ENCODE peak calls at places on chromosome 15, in seven cellular contexts. One of them, this sample, is unnamed.

GRCh38 chr15:88207565-88207964 is 49.0 kb downstream of the NTRK3 start:
- DNase-seq in Caco-2: no peak
- DNase-seq in spleen: no peak
- DNase-seq in AG04450: no peak
- DNase-seq in GM23338: no peak
- DNase-seq in neural crest cell: no peak
- DNase-seq in omental fat pad: no peak
- DNase-seq in this sample: no peak

GRCh38 chr15:82572311-82572710 is 32.1 kb upstream of the RPS17 start:
- DNase-seq in Caco-2: no peak
- DNase-seq in spleen: no peak
- DNase-seq in AG04450: no peak
- DNase-seq in GM23338: no peak
- DNase-seq in neural crest cell: no peak
- DNase-seq in omental fat pad: no peak
- DNase-seq in this sample: peak; percentile 26

GRCh38 chr15:59313703-59314332 is 58.9 kb downstream of the MYO1E start:
- DNase-seq in Caco-2: no peak
- DNase-seq in spleen: no peak
- DNase-seq in AG04450: no peak
- DNase-seq in GM23338: no peak
- DNase-seq in neural crest cell: no peak
- DNase-seq in omental fat pad: no peak
- DNase-seq in this sample: peak; percentile 84

GRCh38 chr15:63908986-63909385 is 75.2 kb upstream of the HERC1 start:
- DNase-seq in Caco-2: no peak
- DNase-seq in spleen: no peak
- DNase-seq in AG04450: no peak
- DNase-seq in GM23338: no peak
- DNase-seq in neural crest cell: no peak
- DNase-seq in omental fat pad: no peak
- DNase-seq in this sample: peak; percentile 52

GRCh38 chr15:55526559-55527036 is 18.6 kb upstream of the DNAAF4 start:
- DNase-seq in Caco-2: peak; percentile 32
- DNase-seq in spleen: no peak
- DNase-seq in AG04450: peak; percentile 30
- DNase-seq in GM23338: peak; percentile 87
- DNase-seq in neural crest cell: no peak
- DNase-seq in omental fat pad: no peak
- DNase-seq in this sample: peak; percentile 28

GRCh38 chr15:58510715-58511465 is 79.1 kb downstream of the LIPC start:
- DNase-seq in Caco-2: no peak
- DNase-seq in spleen: no peak
- DNase-seq in AG04450: peak; percentile 8
- DNase-seq in GM23338: no peak
- DNase-seq in neural crest cell: no peak
- DNase-seq in omental fat pad: no peak
- DNase-seq in this sample: no peak

GRCh38 chr15:64930778-64931240 is 19.1 kb downstream of the ANKDD1A start:
- DNase-seq in Caco-2: no peak
- DNase-seq in spleen: no peak
- DNase-seq in AG04450: peak; percentile 11
- DNase-seq in GM23338: no peak
- DNase-seq in neural crest cell: no peak
- DNase-seq in omental fat pad: no peak
- DNase-seq in this sample: no peak

GRCh38 chr15:85044251-85044853 is 62.7 kb downstream of the PDE8A start:
- DNase-seq in Caco-2: peak; percentile 45
- DNase-seq in spleen: no peak
- DNase-seq in AG04450: peak; percentile 37
- DNase-seq in GM23338: peak; percentile 82
- DNase-seq in neural crest cell: peak; percentile 17
- DNase-seq in omental fat pad: no peak
- DNase-seq in this sample: peak; percentile 40

GRCh38 chr15:59223736-59224135 is 17.1 kb downstream of the LDHAL6B start:
- DNase-seq in Caco-2: no peak
- DNase-seq in spleen: no peak
- DNase-seq in AG04450: no peak
- DNase-seq in GM23338: no peak
- DNase-seq in neural crest cell: no peak
- DNase-seq in omental fat pad: no peak
- DNase-seq in this sample: no peak

DNA sequence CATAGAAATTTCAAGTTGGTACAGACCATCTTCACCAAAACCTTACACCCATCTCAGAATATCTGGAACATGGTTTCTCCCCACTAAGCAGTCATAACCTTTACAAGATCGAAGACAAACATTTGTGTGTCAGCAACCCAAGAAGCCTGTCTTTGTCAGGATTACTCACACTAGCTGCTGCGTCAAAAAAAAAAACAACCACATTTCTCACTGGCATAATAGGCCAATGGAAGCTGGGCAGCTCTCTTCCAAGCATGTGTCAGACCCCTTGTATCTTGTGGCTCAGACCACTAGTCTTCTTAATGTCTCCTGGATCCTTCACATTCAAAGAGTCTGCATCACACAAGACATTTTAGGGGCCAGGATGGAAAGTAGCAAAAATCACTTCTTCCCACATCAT is 266.9 kb upstream of the IGF1R start:
- DNase-seq in Caco-2: no peak
- DNase-seq in spleen: no peak
- DNase-seq in AG04450: no peak
- DNase-seq in GM23338: no peak
- DNase-seq in neural crest cell: no peak
- DNase-seq in omental fat pad: no peak
- DNase-seq in this sample: no peak
- TF ChIP-seq CTCF in Caco-2: no peak
- TF ChIP-seq CTCF in spleen: no peak
- TF ChIP-seq CTCF in AG04450: no peak
- TF ChIP-seq CTCF in GM23338: no peak
- TF ChIP-seq CTCF in neural crest cell: no peak
- TF ChIP-seq CTCF in omental fat pad: no peak
- TF ChIP-seq CTCF in this sample: no peak

GRCh38 chr15:90648137-90649070 is 68.7 kb upstream of the BLM start:
- DNase-seq in Caco-2: peak; percentile 64
- DNase-seq in spleen: no peak
- DNase-seq in AG04450: peak; percentile 42
- DNase-seq in GM23338: peak; percentile 89
- DNase-seq in neural crest cell: peak; percentile 51
- DNase-seq in omental fat pad: peak; percentile 74
- DNase-seq in this sample: peak; percentile 74
- TF ChIP-seq CTCF in Caco-2: peak; percentile 86
- TF ChIP-seq CTCF in spleen: peak; percentile 93
- TF ChIP-seq CTCF in AG04450: peak; percentile 88
- TF ChIP-seq CTCF in GM23338: peak; percentile 89
- TF ChIP-seq CTCF in neural crest cell: peak; percentile 97
- TF ChIP-seq CTCF in omental fat pad: peak; percentile 73
- TF ChIP-seq CTCF in this sample: peak; percentile 95

DNA sequence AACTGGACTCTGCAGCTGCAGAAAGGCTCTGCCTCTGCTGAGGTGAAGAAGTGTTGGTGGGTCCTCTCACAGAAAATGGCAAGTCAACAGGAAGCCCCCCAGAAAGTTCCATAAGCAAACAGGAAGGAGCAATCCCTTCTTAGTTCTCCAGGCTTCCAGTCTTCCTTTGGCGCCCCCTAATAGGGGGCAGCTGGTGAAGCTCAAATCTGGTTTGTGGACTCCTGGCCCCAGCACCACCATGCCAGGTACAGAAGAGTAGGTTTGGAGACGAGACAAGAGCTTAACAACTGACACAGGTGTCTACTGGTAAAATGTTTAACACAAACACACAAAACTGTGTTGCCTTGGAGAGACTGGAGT is 35.5 kb downstream of the LEO1 start:
- DNase-seq in Caco-2: no peak
- DNase-seq in spleen: no peak
- DNase-seq in AG04450: no peak
- DNase-seq in GM23338: peak; percentile 51
- DNase-seq in neural crest cell: no peak
- DNase-seq in omental fat pad: no peak
- DNase-seq in this sample: no peak
- TF ChIP-seq CTCF in Caco-2: no peak
- TF ChIP-seq CTCF in spleen: no peak
- TF ChIP-seq CTCF in AG04450: no peak
- TF ChIP-seq CTCF in GM23338: peak; percentile 54
- TF ChIP-seq CTCF in neural crest cell: no peak
- TF ChIP-seq CTCF in omental fat pad: no peak
- TF ChIP-seq CTCF in this sample: no peak

GRCh38 chr15:40914486-40914885 is 14.7 kb upstream of the DLL4 start:
- DNase-seq in Caco-2: no peak
- DNase-seq in spleen: no peak
- DNase-seq in AG04450: no peak
- DNase-seq in GM23338: peak; percentile 63
- DNase-seq in neural crest cell: no peak
- DNase-seq in omental fat pad: no peak
- DNase-seq in this sample: no peak
- TF ChIP-seq CTCF in Caco-2: no peak
- TF ChIP-seq CTCF in spleen: no peak
- TF ChIP-seq CTCF in AG04450: peak; percentile 5
- TF ChIP-seq CTCF in GM23338: peak; percentile 82
- TF ChIP-seq CTCF in neural crest cell: no peak
- TF ChIP-seq CTCF in omental fat pad: no peak
- TF ChIP-seq CTCF in this sample: no peak

GRCh38 chr15:86743283-86743903 is 663.7 kb downstream of the AGBL1 start:
- DNase-seq in Caco-2: peak; percentile 67
- DNase-seq in spleen: no peak
- DNase-seq in AG04450: no peak
- DNase-seq in GM23338: peak; percentile 87
- DNase-seq in neural crest cell: peak; percentile 41
- DNase-seq in omental fat pad: no peak
- DNase-seq in this sample: peak; percentile 20
- TF ChIP-seq CTCF in Caco-2: peak; percentile 83
- TF ChIP-seq CTCF in spleen: no peak
- TF ChIP-seq CTCF in AG04450: peak; percentile 18
- TF ChIP-seq CTCF in GM23338: peak; percentile 98
- TF ChIP-seq CTCF in neural crest cell: peak; percentile 75
- TF ChIP-seq CTCF in omental fat pad: peak; percentile 4
- TF ChIP-seq CTCF in this sample: peak; percentile 46

DNA sequence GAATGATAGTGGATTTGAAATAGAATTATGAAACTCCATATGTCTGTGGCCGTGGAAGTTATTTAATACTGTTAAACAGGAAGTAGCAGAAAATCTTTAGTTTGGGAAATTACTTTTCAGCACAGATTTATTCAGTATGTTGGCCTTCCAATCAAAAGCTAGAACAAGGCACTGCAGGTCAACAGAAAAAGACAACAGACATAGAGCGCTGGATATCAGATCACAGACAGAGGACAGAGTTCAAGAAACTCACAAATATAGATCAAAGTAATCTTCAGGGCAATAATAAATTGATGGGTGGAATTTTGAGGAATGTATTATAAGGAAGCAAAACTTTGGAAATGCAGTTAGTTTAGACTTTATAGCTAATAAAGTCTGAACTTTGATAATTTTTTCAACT is 159.5 kb upstream of the TMCO5A start:
- DNase-seq in Caco-2: no peak
- DNase-seq in spleen: no peak
- DNase-seq in AG04450: no peak
- DNase-seq in GM23338: no peak
- DNase-seq in neural crest cell: no peak
- DNase-seq in omental fat pad: no peak
- DNase-seq in this sample: no peak
- TF ChIP-seq CTCF in Caco-2: no peak
- TF ChIP-seq CTCF in spleen: no peak
- TF ChIP-seq CTCF in AG04450: no peak
- TF ChIP-seq CTCF in GM23338: no peak
- TF ChIP-seq CTCF in neural crest cell: no peak
- TF ChIP-seq CTCF in omental fat pad: no peak
- TF ChIP-seq CTCF in this sample: no peak

GRCh38 chr15:39539466-39539865 is 41.4 kb upstream of the THBS1 start:
- DNase-seq in Caco-2: no peak
- DNase-seq in spleen: no peak
- DNase-seq in AG04450: no peak
- DNase-seq in GM23338: no peak
- DNase-seq in neural crest cell: no peak
- DNase-seq in omental fat pad: no peak
- DNase-seq in this sample: no peak

GRCh38 chr15:39546842-39547241 is 34.0 kb upstream of the THBS1 start:
- DNase-seq in Caco-2: no peak
- DNase-seq in spleen: no peak
- DNase-seq in AG04450: no peak
- DNase-seq in GM23338: no peak
- DNase-seq in neural crest cell: no peak
- DNase-seq in omental fat pad: no peak
- DNase-seq in this sample: no peak

GRCh38 chr15:39539973-39540558 is 40.8 kb upstream of the THBS1 start:
- DNase-seq in Caco-2: no peak
- DNase-seq in spleen: no peak
- DNase-seq in AG04450: no peak
- DNase-seq in GM23338: no peak
- DNase-seq in neural crest cell: no peak
- DNase-seq in omental fat pad: no peak
- DNase-seq in this sample: no peak

GRCh38 chr15:39542385-39543065 is 38.4 kb upstream of the THBS1 start:
- DNase-seq in Caco-2: no peak
- DNase-seq in spleen: no peak
- DNase-seq in AG04450: no peak
- DNase-seq in GM23338: no peak
- DNase-seq in neural crest cell: no peak
- DNase-seq in omental fat pad: no peak
- DNase-seq in this sample: no peak

DNA sequence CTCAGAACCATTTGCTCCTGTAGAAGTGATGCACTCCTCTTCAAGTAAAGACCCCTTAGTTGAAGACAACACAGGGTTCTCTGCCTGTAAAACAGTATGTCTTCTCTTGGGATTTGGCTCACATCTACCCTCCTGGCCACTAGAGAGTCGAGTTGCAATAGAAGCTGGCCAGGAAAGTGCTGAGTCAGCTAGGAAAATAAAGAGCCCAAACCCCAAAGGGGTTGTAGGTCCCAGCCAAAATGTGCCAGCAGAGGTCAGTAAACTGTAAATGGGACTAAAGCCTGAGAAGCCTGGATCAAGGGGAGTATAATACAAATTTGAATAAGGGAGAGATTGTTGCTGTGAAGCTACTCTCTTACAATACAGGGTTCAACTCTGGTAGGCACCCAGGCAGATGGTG is 37.2 kb upstream of the THBS1 start:
- DNase-seq in Caco-2: peak; percentile 17
- DNase-seq in spleen: no peak
- DNase-seq in AG04450: no peak
- DNase-seq in GM23338: peak; percentile 87
- DNase-seq in neural crest cell: no peak
- DNase-seq in omental fat pad: no peak
- DNase-seq in this sample: no peak
- TF ChIP-seq CTCF in Caco-2: no peak
- TF ChIP-seq CTCF in spleen: no peak
- TF ChIP-seq CTCF in AG04450: no peak
- TF ChIP-seq CTCF in GM23338: peak; percentile 56
- TF ChIP-seq CTCF in neural crest cell: no peak
- TF ChIP-seq CTCF in omental fat pad: no peak
- TF ChIP-seq CTCF in this sample: no peak

DNA sequence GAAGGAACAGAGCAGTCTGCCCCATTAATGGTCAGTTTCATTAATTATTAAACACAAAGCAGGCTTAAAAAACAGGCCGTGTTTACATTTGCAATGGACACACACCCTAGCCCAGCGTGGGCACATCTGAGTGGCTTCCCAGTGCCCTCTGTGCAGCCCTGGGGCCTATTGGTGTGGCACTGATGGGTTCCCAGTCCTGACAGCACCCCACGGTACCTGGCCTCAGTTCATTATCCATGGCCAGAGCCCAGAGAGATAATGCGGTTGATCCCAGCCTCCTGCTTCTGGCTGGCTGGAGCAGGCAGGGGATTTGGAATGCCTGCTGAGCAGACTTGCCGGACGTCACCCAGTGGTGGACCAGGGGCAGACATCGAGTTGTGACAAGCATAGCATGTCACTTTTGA is 110.5 kb upstream of the ABHD17C start:
- DNase-seq in Caco-2: peak; percentile 15
- DNase-seq in spleen: no peak
- DNase-seq in AG04450: no peak
- DNase-seq in GM23338: no peak
- DNase-seq in neural crest cell: no peak
- DNase-seq in omental fat pad: no peak
- DNase-seq in this sample: no peak
- TF ChIP-seq CTCF in Caco-2: peak; percentile 14
- TF ChIP-seq CTCF in spleen: no peak
- TF ChIP-seq CTCF in AG04450: no peak
- TF ChIP-seq CTCF in GM23338: no peak
- TF ChIP-seq CTCF in neural crest cell: no peak
- TF ChIP-seq CTCF in omental fat pad: no peak
- TF ChIP-seq CTCF in this sample: no peak

This sample was measured in RWPE1.